ENCODE peak calls at places on chromosomes 7 and 10, in seven cellular contexts. One of them, this sample, is unnamed.

GRCh38 chr7:94701555-94701973 is 45.6 kb upstream of the SGCE start:
- DNase-seq in T-cell: no peak
- DNase-seq in CD8-positive, alpha-beta memory T cell: no peak
- DNase-seq in neural progenitor cell: peak
- DNase-seq in posterior vena cava: no peak
- DNase-seq in stimulated activated CD4-positive, alpha-beta T cell treated with anti-CD3 and anti-CD28 coated beads, Interleukin-12 subunit alpha, Interleukin-12 subunit beta, amount 100 ng/mL, for 48 hours: no peak
- DNase-seq in spleen: no peak
- DNase-seq in this sample: no peak

GRCh38 chr7:125568799-125569198 is 639.2 kb upstream of the POT1 start:
- DNase-seq in CD8-positive, alpha-beta memory T cell: no peak
- DNase-seq in spleen: no peak
- DNase-seq in T-cell: no peak
- DNase-seq in stimulated activated CD4-positive, alpha-beta T cell treated with anti-CD3 and anti-CD28 coated beads, Interleukin-12 subunit alpha, Interleukin-12 subunit beta, amount 100 ng/mL, for 48 hours: no peak
- DNase-seq in neural progenitor cell: no peak
- DNase-seq in posterior vena cava: no peak
- DNase-seq in this sample: no peak

GRCh38 chr7:100483101-100483727 is 513 bp upstream of the NYAP1 start:
- DNase-seq in neural progenitor cell: peak
- DNase-seq in spleen: peak
- DNase-seq in T-cell: peak
- DNase-seq in CD8-positive, alpha-beta memory T cell: peak
- DNase-seq in posterior vena cava: peak
- DNase-seq in stimulated activated CD4-positive, alpha-beta T cell treated with anti-CD3 and anti-CD28 coated beads, Interleukin-12 subunit alpha, Interleukin-12 subunit beta, amount 100 ng/mL, for 48 hours: peak
- DNase-seq in this sample: peak

GRCh38 chr7:50556247-50556976 is 8.8 kb downstream of the DDC start:
- DNase-seq in stimulated activated CD4-positive, alpha-beta T cell treated with anti-CD3 and anti-CD28 coated beads, Interleukin-12 subunit alpha, Interleukin-12 subunit beta, amount 100 ng/mL, for 48 hours: no peak
- DNase-seq in posterior vena cava: no peak
- DNase-seq in neural progenitor cell: peak
- DNase-seq in CD8-positive, alpha-beta memory T cell: no peak
- DNase-seq in spleen: no peak
- DNase-seq in T-cell: no peak
- DNase-seq in this sample: no peak

GRCh38 chr10:13183625-13184024 is 22.3 kb downstream of the MCM10 start:
- DNase-seq in T-cell: no peak
- DNase-seq in posterior vena cava: no peak
- DNase-seq in neural progenitor cell: no peak
- DNase-seq in spleen: no peak
- DNase-seq in stimulated activated CD4-positive, alpha-beta T cell treated with anti-CD3 and anti-CD28 coated beads, Interleukin-12 subunit alpha, Interleukin-12 subunit beta, amount 100 ng/mL, for 48 hours: no peak
- DNase-seq in CD8-positive, alpha-beta memory T cell: no peak
- DNase-seq in this sample: no peak

GRCh38 chr10:91613411-91614253 is 19.2 kb downstream of the PPP1R3C start:
- DNase-seq in CD8-positive, alpha-beta memory T cell: no peak
- DNase-seq in neural progenitor cell: no peak
- DNase-seq in stimulated activated CD4-positive, alpha-beta T cell treated with anti-CD3 and anti-CD28 coated beads, Interleukin-12 subunit alpha, Interleukin-12 subunit beta, amount 100 ng/mL, for 48 hours: no peak
- DNase-seq in spleen: no peak
- DNase-seq in posterior vena cava: peak
- DNase-seq in T-cell: no peak
- DNase-seq in this sample: no peak

GRCh38 chr7:21767300-21767900 is 178.3 kb downstream of the CDCA7L start:
- DNase-seq in spleen: no peak
- DNase-seq in stimulated activated CD4-positive, alpha-beta T cell treated with anti-CD3 and anti-CD28 coated beads, Interleukin-12 subunit alpha, Interleukin-12 subunit beta, amount 100 ng/mL, for 48 hours: peak
- DNase-seq in CD8-positive, alpha-beta memory T cell: no peak
- DNase-seq in T-cell: no peak
- DNase-seq in posterior vena cava: no peak
- DNase-seq in neural progenitor cell: peak
- DNase-seq in this sample: no peak

GRCh38 chr7:15159239-15159638 is 256.7 kb upstream of the DGKB start:
- DNase-seq in CD8-positive, alpha-beta memory T cell: no peak
- DNase-seq in spleen: no peak
- DNase-seq in T-cell: no peak
- DNase-seq in stimulated activated CD4-positive, alpha-beta T cell treated with anti-CD3 and anti-CD28 coated beads, Interleukin-12 subunit alpha, Interleukin-12 subunit beta, amount 100 ng/mL, for 48 hours: no peak
- DNase-seq in neural progenitor cell: no peak
- DNase-seq in posterior vena cava: no peak
- DNase-seq in this sample: no peak

GRCh38 chr10:48459270-48460147 is 145.4 kb downstream of the ARHGAP22 start:
- DNase-seq in T-cell: no peak
- DNase-seq in spleen: peak
- DNase-seq in stimulated activated CD4-positive, alpha-beta T cell treated with anti-CD3 and anti-CD28 coated beads, Interleukin-12 subunit alpha, Interleukin-12 subunit beta, amount 100 ng/mL, for 48 hours: no peak
- DNase-seq in posterior vena cava: peak
- DNase-seq in CD8-positive, alpha-beta memory T cell: no peak
- DNase-seq in neural progenitor cell: no peak
- DNase-seq in this sample: no peak

GRCh38 chr7:148987751-148988512 is 40.4 kb downstream of the PDIA4 start:
- DNase-seq in CD8-positive, alpha-beta memory T cell: no peak
- DNase-seq in spleen: peak
- DNase-seq in T-cell: no peak
- DNase-seq in stimulated activated CD4-positive, alpha-beta T cell treated with anti-CD3 and anti-CD28 coated beads, Interleukin-12 subunit alpha, Interleukin-12 subunit beta, amount 100 ng/mL, for 48 hours: no peak
- DNase-seq in posterior vena cava: peak
- DNase-seq in neural progenitor cell: peak
- DNase-seq in this sample: no peak

GRCh38 chr7:460374-461117 is 59.1 kb downstream of the PDGFA start:
- DNase-seq in stimulated activated CD4-positive, alpha-beta T cell treated with anti-CD3 and anti-CD28 coated beads, Interleukin-12 subunit alpha, Interleukin-12 subunit beta, amount 100 ng/mL, for 48 hours: no peak
- DNase-seq in CD8-positive, alpha-beta memory T cell: peak
- DNase-seq in spleen: peak
- DNase-seq in posterior vena cava: peak
- DNase-seq in neural progenitor cell: peak
- DNase-seq in T-cell: no peak
- DNase-seq in this sample: no peak

GRCh38 chr10:72254891-72255568 is 18.7 kb upstream of the DDIT4 start:
- DNase-seq in neural progenitor cell: peak
- DNase-seq in stimulated activated CD4-positive, alpha-beta T cell treated with anti-CD3 and anti-CD28 coated beads, Interleukin-12 subunit alpha, Interleukin-12 subunit beta, amount 100 ng/mL, for 48 hours: no peak
- DNase-seq in T-cell: peak
- DNase-seq in spleen: peak
- DNase-seq in CD8-positive, alpha-beta memory T cell: peak
- DNase-seq in posterior vena cava: peak
- DNase-seq in this sample: no peak

GRCh38 chr7:7647495-7648036 is 7.0 kb downstream of the UMAD1 start:
- DNase-seq in T-cell: no peak
- DNase-seq in CD8-positive, alpha-beta memory T cell: no peak
- DNase-seq in spleen: no peak
- DNase-seq in posterior vena cava: no peak
- DNase-seq in neural progenitor cell: no peak
- DNase-seq in stimulated activated CD4-positive, alpha-beta T cell treated with anti-CD3 and anti-CD28 coated beads, Interleukin-12 subunit alpha, Interleukin-12 subunit beta, amount 100 ng/mL, for 48 hours: no peak
- DNase-seq in this sample: no peak

GRCh38 chr10:96311180-96311697 is 7.0 kb downstream of the DNTT start:
- DNase-seq in neural progenitor cell: no peak
- DNase-seq in spleen: no peak
- DNase-seq in CD8-positive, alpha-beta memory T cell: no peak
- DNase-seq in T-cell: no peak
- DNase-seq in stimulated activated CD4-positive, alpha-beta T cell treated with anti-CD3 and anti-CD28 coated beads, Interleukin-12 subunit alpha, Interleukin-12 subunit beta, amount 100 ng/mL, for 48 hours: no peak
- DNase-seq in posterior vena cava: no peak
- DNase-seq in this sample: no peak

GRCh38 chr7:87316097-87316700 is 29.3 kb upstream of the CROT start:
- DNase-seq in CD8-positive, alpha-beta memory T cell: no peak
- DNase-seq in spleen: no peak
- DNase-seq in T-cell: no peak
- DNase-seq in posterior vena cava: no peak
- DNase-seq in neural progenitor cell: no peak
- DNase-seq in stimulated activated CD4-positive, alpha-beta T cell treated with anti-CD3 and anti-CD28 coated beads, Interleukin-12 subunit alpha, Interleukin-12 subunit beta, amount 100 ng/mL, for 48 hours: no peak
- DNase-seq in this sample: no peak

GRCh38 chr10:1401056-1401965 is 336.0 kb downstream of the ADARB2 start:
- DNase-seq in stimulated activated CD4-positive, alpha-beta T cell treated with anti-CD3 and anti-CD28 coated beads, Interleukin-12 subunit alpha, Interleukin-12 subunit beta, amount 100 ng/mL, for 48 hours: no peak
- DNase-seq in posterior vena cava: no peak
- DNase-seq in CD8-positive, alpha-beta memory T cell: no peak
- DNase-seq in T-cell: no peak
- DNase-seq in neural progenitor cell: peak
- DNase-seq in spleen: no peak
- DNase-seq in this sample: no peak

GRCh38 chr10:61166489-61166888 is 222.5 kb upstream of the RHOBTB1 start:
- DNase-seq in neural progenitor cell: no peak
- DNase-seq in posterior vena cava: no peak
- DNase-seq in stimulated activated CD4-positive, alpha-beta T cell treated with anti-CD3 and anti-CD28 coated beads, Interleukin-12 subunit alpha, Interleukin-12 subunit beta, amount 100 ng/mL, for 48 hours: no peak
- DNase-seq in CD8-positive, alpha-beta memory T cell: no peak
- DNase-seq in T-cell: no peak
- DNase-seq in spleen: no peak
- DNase-seq in this sample: no peak

GRCh38 chr7:81769891-81770818 is at the start of gene HGF:
- DNase-seq in spleen: peak
- DNase-seq in stimulated activated CD4-positive, alpha-beta T cell treated with anti-CD3 and anti-CD28 coated beads, Interleukin-12 subunit alpha, Interleukin-12 subunit beta, amount 100 ng/mL, for 48 hours: no peak
- DNase-seq in posterior vena cava: peak
- DNase-seq in CD8-positive, alpha-beta memory T cell: no peak
- DNase-seq in T-cell: no peak
- DNase-seq in neural progenitor cell: peak
- DNase-seq in this sample: no peak

GRCh38 chr10:102188298-102188940 is 36.2 kb downstream of the NOLC1 start:
- DNase-seq in spleen: no peak
- DNase-seq in stimulated activated CD4-positive, alpha-beta T cell treated with anti-CD3 and anti-CD28 coated beads, Interleukin-12 subunit alpha, Interleukin-12 subunit beta, amount 100 ng/mL, for 48 hours: no peak
- DNase-seq in T-cell: no peak
- DNase-seq in neural progenitor cell: peak
- DNase-seq in posterior vena cava: no peak
- DNase-seq in CD8-positive, alpha-beta memory T cell: no peak
- DNase-seq in this sample: no peak

GRCh38 chr7:158479021-158479679 is 108.5 kb downstream of the PTPRN2 start:
- DNase-seq in neural progenitor cell: no peak
- DNase-seq in CD8-positive, alpha-beta memory T cell: no peak
- DNase-seq in T-cell: no peak
- DNase-seq in stimulated activated CD4-positive, alpha-beta T cell treated with anti-CD3 and anti-CD28 coated beads, Interleukin-12 subunit alpha, Interleukin-12 subunit beta, amount 100 ng/mL, for 48 hours: no peak
- DNase-seq in posterior vena cava: peak
- DNase-seq in spleen: no peak
- DNase-seq in this sample: no peak

GRCh38 chr10:72250666-72251065 is 23.1 kb upstream of the DDIT4 start:
- DNase-seq in neural progenitor cell: no peak
- DNase-seq in stimulated activated CD4-positive, alpha-beta T cell treated with anti-CD3 and anti-CD28 coated beads, Interleukin-12 subunit alpha, Interleukin-12 subunit beta, amount 100 ng/mL, for 48 hours: no peak
- DNase-seq in CD8-positive, alpha-beta memory T cell: no peak
- DNase-seq in spleen: peak
- DNase-seq in posterior vena cava: no peak
- DNase-seq in T-cell: no peak
- DNase-seq in this sample: no peak

GRCh38 chr10:99853655-99854054 is 71.2 kb downstream of the ABCC2 start:
- DNase-seq in posterior vena cava: no peak
- DNase-seq in T-cell: no peak
- DNase-seq in stimulated activated CD4-positive, alpha-beta T cell treated with anti-CD3 and anti-CD28 coated beads, Interleukin-12 subunit alpha, Interleukin-12 subunit beta, amount 100 ng/mL, for 48 hours: no peak
- DNase-seq in neural progenitor cell: no peak
- DNase-seq in spleen: no peak
- DNase-seq in CD8-positive, alpha-beta memory T cell: no peak
- DNase-seq in this sample: no peak

GRCh38 chr10:43204943-43205671 is 61.8 kb downstream of the RASGEF1A start:
- DNase-seq in CD8-positive, alpha-beta memory T cell: peak
- DNase-seq in T-cell: peak
- DNase-seq in spleen: peak
- DNase-seq in posterior vena cava: peak
- DNase-seq in neural progenitor cell: peak
- DNase-seq in stimulated activated CD4-positive, alpha-beta T cell treated with anti-CD3 and anti-CD28 coated beads, Interleukin-12 subunit alpha, Interleukin-12 subunit beta, amount 100 ng/mL, for 48 hours: peak
- DNase-seq in this sample: peak

GRCh38 chr7:28434510-28434909 is 22.2 kb downstream of the CREB5 start:
- DNase-seq in T-cell: no peak
- DNase-seq in neural progenitor cell: no peak
- DNase-seq in CD8-positive, alpha-beta memory T cell: no peak
- DNase-seq in spleen: no peak
- DNase-seq in posterior vena cava: no peak
- DNase-seq in stimulated activated CD4-positive, alpha-beta T cell treated with anti-CD3 and anti-CD28 coated beads, Interleukin-12 subunit alpha, Interleukin-12 subunit beta, amount 100 ng/mL, for 48 hours: no peak
- DNase-seq in this sample: no peak

GRCh38 chr7:26083113-26083512 is 68.9 kb upstream of the NFE2L3 start:
- DNase-seq in stimulated activated CD4-positive, alpha-beta T cell treated with anti-CD3 and anti-CD28 coated beads, Interleukin-12 subunit alpha, Interleukin-12 subunit beta, amount 100 ng/mL, for 48 hours: no peak
- DNase-seq in neural progenitor cell: peak
- DNase-seq in T-cell: no peak
- DNase-seq in CD8-positive, alpha-beta memory T cell: no peak
- DNase-seq in spleen: no peak
- DNase-seq in posterior vena cava: no peak
- DNase-seq in this sample: no peak

GRCh38 chr7:2760098-2760889 is 72.3 kb downstream of the AMZ1 start:
- DNase-seq in CD8-positive, alpha-beta memory T cell: no peak
- DNase-seq in stimulated activated CD4-positive, alpha-beta T cell treated with anti-CD3 and anti-CD28 coated beads, Interleukin-12 subunit alpha, Interleukin-12 subunit beta, amount 100 ng/mL, for 48 hours: no peak
- DNase-seq in T-cell: no peak
- DNase-seq in spleen: peak
- DNase-seq in posterior vena cava: no peak
- DNase-seq in neural progenitor cell: peak
- DNase-seq in this sample: no peak

GRCh38 chr7:107119376-107120100 is 49.3 kb upstream of the HBP1 start:
- DNase-seq in CD8-positive, alpha-beta memory T cell: no peak
- DNase-seq in spleen: no peak
- DNase-seq in stimulated activated CD4-positive, alpha-beta T cell treated with anti-CD3 and anti-CD28 coated beads, Interleukin-12 subunit alpha, Interleukin-12 subunit beta, amount 100 ng/mL, for 48 hours: no peak
- DNase-seq in posterior vena cava: no peak
- DNase-seq in neural progenitor cell: no peak
- DNase-seq in T-cell: no peak
- DNase-seq in this sample: no peak

GRCh38 chr7:157519246-157519645 is 182.4 kb downstream of the DNAJB6 start:
- DNase-seq in spleen: peak
- DNase-seq in neural progenitor cell: no peak
- DNase-seq in CD8-positive, alpha-beta memory T cell: no peak
- DNase-seq in posterior vena cava: peak
- DNase-seq in T-cell: no peak
- DNase-seq in stimulated activated CD4-positive, alpha-beta T cell treated with anti-CD3 and anti-CD28 coated beads, Interleukin-12 subunit alpha, Interleukin-12 subunit beta, amount 100 ng/mL, for 48 hours: no peak
- DNase-seq in this sample: no peak

GRCh38 chr7:76057103-76057812 is 9.4 kb downstream of the MDH2 start:
- DNase-seq in CD8-positive, alpha-beta memory T cell: no peak
- DNase-seq in neural progenitor cell: no peak
- DNase-seq in T-cell: no peak
- DNase-seq in stimulated activated CD4-positive, alpha-beta T cell treated with anti-CD3 and anti-CD28 coated beads, Interleukin-12 subunit alpha, Interleukin-12 subunit beta, amount 100 ng/mL, for 48 hours: no peak
- DNase-seq in posterior vena cava: no peak
- DNase-seq in spleen: no peak
- DNase-seq in this sample: no peak

GRCh38 chr10:298033-298432 is 162.8 kb downstream of the ZMYND11 start:
- DNase-seq in CD8-positive, alpha-beta memory T cell: no peak
- DNase-seq in stimulated activated CD4-positive, alpha-beta T cell treated with anti-CD3 and anti-CD28 coated beads, Interleukin-12 subunit alpha, Interleukin-12 subunit beta, amount 100 ng/mL, for 48 hours: no peak
- DNase-seq in posterior vena cava: no peak
- DNase-seq in T-cell: no peak
- DNase-seq in neural progenitor cell: no peak
- DNase-seq in spleen: no peak
- DNase-seq in this sample: no peak

GRCh38 chr10:1244493-1244892 is 188.3 kb downstream of the WDR37 start:
- DNase-seq in neural progenitor cell: no peak
- DNase-seq in spleen: no peak
- DNase-seq in T-cell: no peak
- DNase-seq in stimulated activated CD4-positive, alpha-beta T cell treated with anti-CD3 and anti-CD28 coated beads, Interleukin-12 subunit alpha, Interleukin-12 subunit beta, amount 100 ng/mL, for 48 hours: no peak
- DNase-seq in posterior vena cava: peak
- DNase-seq in CD8-positive, alpha-beta memory T cell: no peak
- DNase-seq in this sample: no peak

GRCh38 chr7:127017196-127017595 is 235.5 kb downstream of the GRM8 start:
- DNase-seq in spleen: no peak
- DNase-seq in T-cell: no peak
- DNase-seq in CD8-positive, alpha-beta memory T cell: no peak
- DNase-seq in stimulated activated CD4-positive, alpha-beta T cell treated with anti-CD3 and anti-CD28 coated beads, Interleukin-12 subunit alpha, Interleukin-12 subunit beta, amount 100 ng/mL, for 48 hours: no peak
- DNase-seq in neural progenitor cell: no peak
- DNase-seq in posterior vena cava: no peak
- DNase-seq in this sample: no peak

GRCh38 chr7:134083766-134084487 is 43.2 kb upstream of the LRGUK start:
- DNase-seq in posterior vena cava: no peak
- DNase-seq in CD8-positive, alpha-beta memory T cell: no peak
- DNase-seq in T-cell: no peak
- DNase-seq in stimulated activated CD4-positive, alpha-beta T cell treated with anti-CD3 and anti-CD28 coated beads, Interleukin-12 subunit alpha, Interleukin-12 subunit beta, amount 100 ng/mL, for 48 hours: no peak
- DNase-seq in neural progenitor cell: no peak
- DNase-seq in spleen: no peak
- DNase-seq in this sample: no peak

GRCh38 chr7:140005754-140006503 is 56.8 kb downstream of the PARP12 start:
- DNase-seq in stimulated activated CD4-positive, alpha-beta T cell treated with anti-CD3 and anti-CD28 coated beads, Interleukin-12 subunit alpha, Interleukin-12 subunit beta, amount 100 ng/mL, for 48 hours: no peak
- DNase-seq in T-cell: no peak
- DNase-seq in CD8-positive, alpha-beta memory T cell: no peak
- DNase-seq in spleen: peak
- DNase-seq in neural progenitor cell: peak
- DNase-seq in posterior vena cava: peak
- DNase-seq in this sample: no peak

GRCh38 chr10:77689339-77689738 is 51.7 kb upstream of the KCNMA1 start:
- DNase-seq in posterior vena cava: no peak
- DNase-seq in stimulated activated CD4-positive, alpha-beta T cell treated with anti-CD3 and anti-CD28 coated beads, Interleukin-12 subunit alpha, Interleukin-12 subunit beta, amount 100 ng/mL, for 48 hours: no peak
- DNase-seq in neural progenitor cell: no peak
- DNase-seq in CD8-positive, alpha-beta memory T cell: no peak
- DNase-seq in spleen: no peak
- DNase-seq in T-cell: no peak
- DNase-seq in this sample: no peak

This sample was measured in memory B cell.